ENCODE peak calls at places on chromosome 22, in five cellular contexts. One of them, this sample, is unnamed.

GRCh38 chr22:41992496-41992895 is 6.1 kb upstream of the WBP2NL start:
- DNase-seq in C1 segment of cervical spinal cord: no peak
- DNase-seq in activated CD8-positive, alpha-beta T cell treated with anti-CD3 and anti-CD28 coated beads for 36 hours: no peak
- DNase-seq in glutamatergic neuron: no peak
- DNase-seq in adrenal gland: no peak
- DNase-seq in this sample: no peak

GRCh38 chr22:37230673-37231405 is 13.2 kb downstream of the RAC2 start:
- DNase-seq in C1 segment of cervical spinal cord: no peak
- DNase-seq in activated CD8-positive, alpha-beta T cell treated with anti-CD3 and anti-CD28 coated beads for 36 hours: peak; percentile 99
- DNase-seq in glutamatergic neuron: no peak
- DNase-seq in adrenal gland: no peak
- DNase-seq in this sample: no peak

GRCh38 chr22:26394787-26395186 is 34.3 kb upstream of the ASPHD2 start:
- DNase-seq in C1 segment of cervical spinal cord: no peak
- DNase-seq in activated CD8-positive, alpha-beta T cell treated with anti-CD3 and anti-CD28 coated beads for 36 hours: no peak
- DNase-seq in glutamatergic neuron: no peak
- DNase-seq in adrenal gland: no peak
- DNase-seq in this sample: peak; percentile 63

GRCh38 chr22:45915151-45915550 is 61.8 kb downstream of the WNT7B start:
- DNase-seq in C1 segment of cervical spinal cord: no peak
- DNase-seq in activated CD8-positive, alpha-beta T cell treated with anti-CD3 and anti-CD28 coated beads for 36 hours: no peak
- DNase-seq in glutamatergic neuron: no peak
- DNase-seq in adrenal gland: no peak
- DNase-seq in this sample: no peak

GRCh38 chr22:19289475-19290161 is 1.9 kb downstream of the CLTCL1 start:
- DNase-seq in C1 segment of cervical spinal cord: no peak
- DNase-seq in activated CD8-positive, alpha-beta T cell treated with anti-CD3 and anti-CD28 coated beads for 36 hours: peak; percentile 43
- DNase-seq in glutamatergic neuron: no peak
- DNase-seq in adrenal gland: no peak
- DNase-seq in this sample: no peak

GRCh38 chr22:31948002-31948401 is 3.7 kb downstream of the YWHAH start:
- DNase-seq in C1 segment of cervical spinal cord: no peak
- DNase-seq in activated CD8-positive, alpha-beta T cell treated with anti-CD3 and anti-CD28 coated beads for 36 hours: no peak
- DNase-seq in glutamatergic neuron: no peak
- DNase-seq in adrenal gland: no peak
- DNase-seq in this sample: no peak

GRCh38 chr22:21038405-21038804 is 6.0 kb upstream of the SLC7A4 start:
- DNase-seq in C1 segment of cervical spinal cord: no peak
- DNase-seq in activated CD8-positive, alpha-beta T cell treated with anti-CD3 and anti-CD28 coated beads for 36 hours: no peak
- DNase-seq in glutamatergic neuron: no peak
- DNase-seq in adrenal gland: no peak
- DNase-seq in this sample: no peak

GRCh38 chr22:25754527-25755202 is 12.7 kb downstream of the MYO18B start:
- DNase-seq in C1 segment of cervical spinal cord: no peak
- DNase-seq in activated CD8-positive, alpha-beta T cell treated with anti-CD3 and anti-CD28 coated beads for 36 hours: no peak
- DNase-seq in glutamatergic neuron: no peak
- DNase-seq in adrenal gland: peak; percentile 80
- DNase-seq in this sample: no peak

GRCh38 chr22:41913842-41914534 is 886 bp downstream of the SHISA8 start:
- DNase-seq in C1 segment of cervical spinal cord: no peak
- DNase-seq in activated CD8-positive, alpha-beta T cell treated with anti-CD3 and anti-CD28 coated beads for 36 hours: no peak
- DNase-seq in glutamatergic neuron: peak; percentile 41
- DNase-seq in adrenal gland: peak; percentile 27
- DNase-seq in this sample: peak; percentile 60

GRCh38 chr22:37563153-37564081 is 3.1 kb downstream of the CDC42EP1 start:
- DNase-seq in C1 segment of cervical spinal cord: peak; percentile 47
- DNase-seq in activated CD8-positive, alpha-beta T cell treated with anti-CD3 and anti-CD28 coated beads for 36 hours: no peak
- DNase-seq in glutamatergic neuron: no peak
- DNase-seq in adrenal gland: peak; percentile 94
- DNase-seq in this sample: no peak

GRCh38 chr22:32888976-32889375 is 87.5 kb downstream of the TIMP3 start:
- DNase-seq in C1 segment of cervical spinal cord: no peak
- DNase-seq in activated CD8-positive, alpha-beta T cell treated with anti-CD3 and anti-CD28 coated beads for 36 hours: no peak
- DNase-seq in glutamatergic neuron: no peak
- DNase-seq in adrenal gland: no peak
- DNase-seq in this sample: no peak

GRCh38 chr22:27197618-27198017 is 540.2 kb downstream of the MIAT start:
- DNase-seq in C1 segment of cervical spinal cord: no peak
- DNase-seq in activated CD8-positive, alpha-beta T cell treated with anti-CD3 and anti-CD28 coated beads for 36 hours: no peak
- DNase-seq in glutamatergic neuron: no peak
- DNase-seq in adrenal gland: no peak
- DNase-seq in this sample: no peak

GRCh38 chr22:44304354-44304753 is 8.4 kb downstream of the SHISAL1 start:
- DNase-seq in C1 segment of cervical spinal cord: no peak
- DNase-seq in activated CD8-positive, alpha-beta T cell treated with anti-CD3 and anti-CD28 coated beads for 36 hours: peak; percentile 13
- DNase-seq in glutamatergic neuron: no peak
- DNase-seq in adrenal gland: no peak
- DNase-seq in this sample: no peak

GRCh38 chr22:33380789-33381530 is 322.8 kb upstream of the SYN3 start:
- DNase-seq in C1 segment of cervical spinal cord: no peak
- DNase-seq in activated CD8-positive, alpha-beta T cell treated with anti-CD3 and anti-CD28 coated beads for 36 hours: no peak
- DNase-seq in glutamatergic neuron: no peak
- DNase-seq in adrenal gland: no peak
- DNase-seq in this sample: no peak

GRCh38 chr22:39956932-39957664 is 3.1 kb upstream of the TMA7B start:
- DNase-seq in C1 segment of cervical spinal cord: no peak
- DNase-seq in activated CD8-positive, alpha-beta T cell treated with anti-CD3 and anti-CD28 coated beads for 36 hours: no peak
- DNase-seq in glutamatergic neuron: no peak
- DNase-seq in adrenal gland: no peak
- DNase-seq in this sample: no peak

GRCh38 chr22:44601189-44601588 is 100.8 kb upstream of the PRR5 start:
- DNase-seq in C1 segment of cervical spinal cord: no peak
- DNase-seq in activated CD8-positive, alpha-beta T cell treated with anti-CD3 and anti-CD28 coated beads for 36 hours: no peak
- DNase-seq in glutamatergic neuron: no peak
- DNase-seq in adrenal gland: no peak
- DNase-seq in this sample: no peak

GRCh38 chr22:34851918-34852662 is 213.9 kb upstream of the ISX start:
- DNase-seq in C1 segment of cervical spinal cord: no peak
- DNase-seq in activated CD8-positive, alpha-beta T cell treated with anti-CD3 and anti-CD28 coated beads for 36 hours: no peak
- DNase-seq in glutamatergic neuron: peak; percentile 60
- DNase-seq in adrenal gland: no peak
- DNase-seq in this sample: no peak

GRCh38 chr22:39498802-39499201 is 3.3 kb upstream of the MIEF1 start:
- DNase-seq in C1 segment of cervical spinal cord: no peak
- DNase-seq in activated CD8-positive, alpha-beta T cell treated with anti-CD3 and anti-CD28 coated beads for 36 hours: no peak
- DNase-seq in glutamatergic neuron: no peak
- DNase-seq in adrenal gland: no peak
- DNase-seq in this sample: no peak

GRCh38 chr22:38455530-38456271 is 702 bp upstream of the KCNJ4 start:
- DNase-seq in C1 segment of cervical spinal cord: no peak
- DNase-seq in activated CD8-positive, alpha-beta T cell treated with anti-CD3 and anti-CD28 coated beads for 36 hours: peak; percentile 20
- DNase-seq in glutamatergic neuron: peak; percentile 79
- DNase-seq in adrenal gland: no peak
- DNase-seq in this sample: peak; percentile 83

GRCh38 chr22:30606455-30607299 is at the start of gene TCN2:
- DNase-seq in C1 segment of cervical spinal cord: peak; percentile 76
- DNase-seq in activated CD8-positive, alpha-beta T cell treated with anti-CD3 and anti-CD28 coated beads for 36 hours: peak; percentile 75
- DNase-seq in glutamatergic neuron: peak; percentile 72
- DNase-seq in adrenal gland: peak; percentile 83
- DNase-seq in this sample: peak; percentile 92

GRCh38 chr22:20424937-20425587 is 12.6 kb downstream of the SCARF2 start:
- DNase-seq in C1 segment of cervical spinal cord: no peak
- DNase-seq in activated CD8-positive, alpha-beta T cell treated with anti-CD3 and anti-CD28 coated beads for 36 hours: no peak
- DNase-seq in glutamatergic neuron: peak; percentile 56
- DNase-seq in adrenal gland: no peak
- DNase-seq in this sample: peak; percentile 79